ENCODE peak calls at places on chromosomes 12 and 14, in eight cellular contexts. W is mesothelial cell of epicardium, B is left ventricle myocardium inferior, M is WTC11, J is cardiac muscle cell, G is Calu3, V is kidney, C is adrenal gland. I is an unnamed sample.
A peak's percentile ranks its signal among the peaks of the same experiment; 100 is the strongest.

GRCh38 chr12:131671276-131671675 is 39.6 kb upstream of the SFSWAP start:
- DNase-seq in W (no peak), J (no peak), B (no peak), V (no peak), M (no peak), G (no peak), C (no peak), I (no peak)

GRCh38 chr12:121811434-121812319 is 7.9 kb downstream of the SETD1B start:
- DNase-seq in C (peak; percentile 80), B (peak; percentile 74), V (peak; percentile 91), G (peak; percentile 89), J (peak; percentile 90), M (peak; percentile 80), W (peak; percentile 77), I (no peak)

GRCh38 chr14:51219473-51220448 is 20.3 kb upstream of the TMX1 start:
- DNase-seq in B (no peak), C (peak; percentile 55), J (peak; percentile 39), W (no peak), V (no peak), M (no peak), G (peak; percentile 9), I (no peak)

GRCh38 chr12:105287408-105287807 is 43.1 kb upstream of the C12orf75 start:
- DNase-seq in M (no peak), G (no peak), B (no peak), C (no peak), J (no peak), W (no peak), V (no peak), I (no peak)

GRCh38 chr14:70879448-70879847 is 27.8 kb upstream of the PCNX1 start:
- DNase-seq in B (no peak), C (no peak), V (no peak), J (no peak), M (no peak), W (no peak), G (no peak), I (no peak)

GRCh38 chr12:91139264-91139663 is 28.0 kb upstream of the LUM start:
- DNase-seq in W (no peak), V (no peak), C (no peak), G (no peak), B (no peak), J (no peak), M (no peak), I (no peak)

GRCh38 chr14:70186826-70187483 is 1.8 kb downstream of the SLC8A3 start:
- DNase-seq in C (no peak), B (no peak), W (no peak), J (peak; percentile 15), V (no peak), M (peak; percentile 58), G (no peak), I (no peak)

GRCh38 chr14:24695265-24696241 is 61.6 kb upstream of the GZMB start:
- DNase-seq in M (no peak), J (no peak), B (no peak), C (no peak), W (no peak), G (no peak), V (no peak), I (no peak)

GRCh38 chr12:108327621-108328371 is 11.3 kb downstream of the CMKLR1 start:
- DNase-seq in W (no peak), M (no peak), V (no peak), G (no peak), J (no peak), C (no peak), B (peak; percentile 46), I (no peak)

GRCh38 chr14:81348086-81348485 is 52.0 kb downstream of the STON2 start:
- DNase-seq in W (no peak), J (no peak), B (no peak), C (no peak), M (no peak), G (no peak), V (no peak), I (no peak)

GRCh38 chr12:85835810-85836715 is at the start of gene RASSF9:
- DNase-seq in W (no peak), V (peak; percentile 86), B (peak; percentile 58), M (no peak), C (peak; percentile 55), G (peak; percentile 61), J (no peak), I (peak; percentile 4)

GRCh38 chr12:132807295-132808222 is 21.1 kb downstream of the GOLGA3 start:
- DNase-seq in C (no peak), W (no peak), G (no peak), V (no peak), J (no peak), B (no peak), M (peak; percentile 31), I (no peak)

GRCh38 chr12:60223242-60223641 is 627.4 kb downstream of the SLC16A7 start:
- DNase-seq in V (no peak), C (no peak), W (no peak), M (no peak), B (no peak), G (no peak), J (no peak), I (no peak)

GRCh38 chr12:131699434-131699833 is 11.5 kb upstream of the SFSWAP start:
- DNase-seq in V (no peak), J (no peak), W (no peak), B (no peak), C (no peak), G (no peak), M (no peak), I (no peak)

GRCh38 chr14:31933716-31934115 is 143.4 kb upstream of the ARHGAP5 start:
- DNase-seq in M (no peak), C (no peak), J (no peak), V (no peak), W (no peak), G (no peak), B (no peak), I (no peak)

GRCh38 chr12:64181504-64182291 is 40.4 kb downstream of the KICS2 start:
- DNase-seq in M (peak; percentile 16), J (peak; percentile 52), G (peak; percentile 43), W (no peak), V (peak; percentile 49), C (peak; percentile 74), B (peak; percentile 29), I (peak; percentile 39)

GRCh38 chr12:31386364-31386777 is 60.4 kb upstream of the SINHCAF start:
- DNase-seq in W (no peak), C (no peak), J (peak; percentile 12), M (peak; percentile 80), V (no peak), B (no peak), G (no peak), I (no peak)

GRCh38 chr14:74799765-74800164 is 36.6 kb downstream of the YLPM1 start:
- DNase-seq in G (no peak), V (no peak), B (no peak), M (no peak), W (no peak), C (no peak), J (no peak), I (no peak)

DNA sequence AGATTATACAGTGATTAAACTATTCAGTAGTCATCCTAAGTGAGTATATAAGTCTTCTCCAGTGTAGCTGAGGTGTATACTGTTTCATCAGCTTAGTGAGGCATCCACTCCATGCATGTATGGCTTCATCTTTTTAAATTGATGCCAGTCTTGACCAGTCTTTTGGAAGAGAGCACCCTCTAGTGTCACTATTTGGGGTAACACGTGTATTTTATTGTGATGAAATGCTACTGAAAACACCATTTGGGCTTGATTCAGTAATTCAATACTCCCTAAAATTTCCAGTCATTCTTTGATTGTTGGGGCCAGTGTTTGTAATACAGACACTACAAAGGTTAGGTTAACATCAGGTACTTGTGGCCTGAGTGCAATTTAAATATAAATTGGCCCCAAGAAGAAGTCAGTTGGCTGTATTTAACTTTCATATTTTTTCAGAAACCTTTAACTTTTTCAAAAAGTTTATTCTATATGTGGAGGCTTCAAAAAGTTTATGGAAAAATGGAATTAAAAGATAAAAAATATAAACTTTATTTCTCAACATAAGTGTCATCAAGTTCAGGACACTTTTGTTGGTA is 35.3 kb downstream of the MIPOL1 start:
- DNase-seq in C (no peak), V (no peak), G (peak; percentile 50), W (no peak), J (peak; percentile 44), B (no peak), M (no peak), I (no peak)
- TF ChIP-seq CTCF in C (peak; percentile 50), V (peak; percentile 67), G (peak; percentile 23), W (peak; percentile 59), J (peak; percentile 72), B (peak; percentile 67), M (peak; percentile 59), I (peak; percentile 35)

DNA sequence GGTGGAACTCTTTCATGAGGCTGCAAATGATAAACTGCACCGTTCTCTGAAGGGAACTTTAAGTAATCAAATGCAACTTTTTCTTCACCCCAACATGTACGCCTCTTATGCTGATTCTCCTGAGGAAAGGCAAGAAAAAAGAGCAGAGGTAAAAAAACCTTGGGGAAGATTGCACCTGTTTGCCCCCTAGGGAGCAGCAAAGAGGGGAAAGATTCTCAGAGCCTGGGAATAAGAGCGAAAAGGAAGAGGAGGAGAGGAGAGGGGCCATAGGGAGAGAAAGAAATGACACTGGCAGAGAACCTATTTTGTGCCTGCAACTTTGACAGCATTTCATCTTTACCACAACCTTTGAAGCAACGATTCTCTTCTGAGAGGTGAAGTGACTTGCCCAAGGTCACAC is 254.6 kb downstream of the KSR2 start:
- DNase-seq in J (no peak), M (no peak), W (no peak), B (no peak), C (no peak), V (no peak), G (no peak), I (no peak)
- TF ChIP-seq CTCF in J (no peak), M (peak; percentile 13), W (no peak), B (no peak), C (no peak), V (no peak), G (no peak), I (peak; percentile 11)

GRCh38 chr12:68667286-68667685 is 19.5 kb upstream of the NUP107 start:
- DNase-seq in V (no peak), J (no peak), G (no peak), W (no peak), B (no peak), C (no peak), M (no peak), I (no peak)

GRCh38 chr12:68667896-68668295 is 18.9 kb upstream of the NUP107 start:
- DNase-seq in C (peak; percentile 18), G (no peak), M (no peak), B (no peak), V (no peak), J (no peak), W (no peak), I (no peak)

GRCh38 chr12:68665016-68665569 is 21.7 kb upstream of the NUP107 start:
- DNase-seq in J (no peak), M (no peak), W (no peak), B (no peak), V (no peak), C (no peak), G (no peak), I (no peak)
- TF ChIP-seq CTCF in J (no peak), M (no peak), W (no peak), B (peak; percentile 38), V (peak; percentile 32), C (no peak), G (no peak), I (peak; percentile 43)

DNA sequence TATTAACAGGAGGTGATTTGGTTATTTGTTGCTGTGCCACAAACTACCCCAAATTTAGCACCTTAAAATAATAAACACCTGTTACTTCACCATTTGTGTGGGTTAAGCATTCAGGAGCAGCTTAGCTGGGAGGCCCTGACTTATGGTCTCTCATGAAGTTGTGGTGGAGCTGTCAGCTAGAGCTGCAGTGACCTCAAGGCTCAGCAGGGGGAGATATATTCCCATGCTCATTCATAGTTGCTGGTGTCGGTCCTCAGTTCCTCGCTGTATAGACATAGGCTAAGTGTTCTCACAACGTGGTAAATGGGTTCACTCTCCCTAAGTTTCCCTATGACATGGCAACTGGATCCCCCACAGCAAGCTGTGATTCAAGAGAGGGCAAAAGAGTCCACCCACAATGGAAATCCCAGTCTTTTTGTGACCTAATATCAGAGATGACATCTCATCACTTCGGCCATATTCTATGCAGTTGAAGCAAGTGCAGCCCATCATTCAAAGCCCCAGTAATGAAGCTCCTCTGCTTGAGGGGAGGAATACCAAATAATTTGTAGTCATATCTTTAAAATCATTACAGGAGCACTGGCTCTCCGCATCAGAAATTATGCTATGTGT is 41.1 kb downstream of the PRB3 start:
- DNase-seq in W (no peak), M (peak; percentile 76), G (peak; percentile 63), C (peak; percentile 66), J (peak; percentile 76), B (no peak), V (no peak), I (peak; percentile 32)
- TF ChIP-seq CTCF in W (peak; percentile 55), M (peak; percentile 60), G (peak; percentile 67), C (peak; percentile 69), J (peak; percentile 49), B (peak; percentile 48), V (peak; percentile 63), I (peak; percentile 93)

I was measured in LNCaP clone FGC.